ENCODE peak calls at places on chromosomes 3 and 15, in five cellular contexts. N is ecto neural progenitor cell, X is DMS153, K is non-pigmented ciliary epithelial cell, E is M059J. O is an unnamed sample.
A peak's percentile ranks its signal among the peaks of the same experiment; 100 is the strongest.

GRCh38 chr15:72306211-72306785 is 13.7 kb downstream of the CELF6 start:
- DNase-seq in N (no peak), X (no peak), K (no peak), E (peak; percentile 28), O (peak; percentile 15)

GRCh38 chr3:5214352-5214751 is 26.8 kb downstream of the EDEM1 start:
- DNase-seq in N (no peak), X (no peak), K (no peak), E (no peak), O (no peak)

GRCh38 chr3:50203113-50203852 is 1.8 kb upstream of the SLC38A3 start:
- DNase-seq in N (no peak), X (no peak), K (no peak), E (no peak), O (no peak)

GRCh38 chr3:132228923-132229322 is 88.3 kb upstream of the ACP3 start:
- DNase-seq in N (no peak), X (no peak), K (peak; percentile 2), E (no peak), O (peak; percentile 26)

GRCh38 chr15:40702077-40702476 is 7.1 kb downstream of the RAD51 start:
- DNase-seq in N (no peak), X (no peak), K (no peak), E (peak; percentile 12), O (no peak)

GRCh38 chr3:72390841-72391240 is 457.4 kb downstream of the SHQ1 start:
- DNase-seq in N (no peak), X (no peak), K (no peak), E (no peak), O (no peak)

GRCh38 chr15:74442604-74443003 is 8.8 kb upstream of the SEMA7A start:
- DNase-seq in N (no peak), X (no peak), K (no peak), E (no peak), O (no peak)

GRCh38 chr3:131007782-131008181 is 18.8 kb downstream of the ASTE1 start:
- DNase-seq in N (no peak), X (no peak), K (no peak), E (peak; percentile 37), O (no peak)

GRCh38 chr3:141081141-141081795 is 30.1 kb downstream of the SPSB4 start:
- DNase-seq in N (peak; percentile 87), X (no peak), K (no peak), E (no peak), O (no peak)

GRCh38 chr3:52446631-52447511 is 2.0 kb upstream of the SEMA3G start:
- DNase-seq in N (peak; percentile 86), X (no peak), K (no peak), E (peak; percentile 47), O (no peak)

GRCh38 chr3:193824365-193824764 is 231.4 kb downstream of the OPA1 start:
- DNase-seq in N (peak; percentile 1), X (no peak), K (no peak), E (no peak), O (no peak)

O was measured in pons.